ENCODE peak calls at places on chromosomes 2 and 18, in ten cellular contexts. F is AG09309; S is Panc1; L is heart right ventricle; W is IMR-90; O is AG04450; Z is endodermal cell; B is CD8-positive, alpha-beta T cell; Y is colonic mucosa; M is fibroblast of the aortic adventitia. D is an unnamed sample.

GRCh38 chr18:55324166-55324565 is 263.8 kb downstream of the TCF4 start:
- DNase-seq in F (no peak), S (no peak), L (no peak), W (no peak), O (no peak), Z (no peak), B (no peak), Y (no peak), M (no peak), D (no peak)

GRCh38 chr2:199136681-199137080 is 321.1 kb downstream of the SATB2 start:
- DNase-seq in F (peak), S (no peak), L (no peak), W (peak), O (peak), Z (no peak), B (no peak), Y (peak), M (peak), D (peak)

GRCh38 chr2:134198006-134198634 is 55.8 kb upstream of the MGAT5 start:
- DNase-seq in F (no peak), S (no peak), L (no peak), W (no peak), O (no peak), Z (no peak), B (no peak), Y (no peak), M (peak), D (no peak)

GRCh38 chr2:160157861-160158813 is 41.9 kb downstream of the ITGB6 start:
- DNase-seq in F (peak), S (no peak), L (no peak), W (peak), O (no peak), Z (peak), B (no peak), Y (no peak), M (peak), D (peak)

GRCh38 chr2:157056200-157056676 is 201.3 kb upstream of the GALNT5 start:
- DNase-seq in F (peak), S (no peak), L (no peak), W (peak), O (peak), Z (no peak), B (no peak), Y (no peak), M (peak), D (peak)

GRCh38 chr2:217922101-217923006 is 80.4 kb downstream of the TNS1 start:
- DNase-seq in F (no peak), S (no peak), L (no peak), W (peak), O (no peak), Z (peak), B (no peak), Y (no peak), M (no peak), D (no peak)

GRCh38 chr2:160582481-160583161 is 89.0 kb upstream of the RBMS1 start:
- DNase-seq in F (peak), S (no peak), L (no peak), W (peak), O (peak), Z (no peak), B (no peak), Y (no peak), M (peak), D (peak)

GRCh38 chr2:30276455-30276911 is 45.1 kb downstream of the LBH start:
- DNase-seq in F (no peak), S (no peak), L (no peak), W (no peak), O (no peak), Z (peak), B (no peak), Y (peak), M (peak), D (peak)

GRCh38 chr2:19504400-19505198 is 146.2 kb upstream of the OSR1 start:
- DNase-seq in F (no peak), S (no peak), L (no peak), W (no peak), O (no peak), Z (no peak), B (no peak), Y (no peak), M (no peak), D (peak)

GRCh38 chr2:136238552-136239346 is 120.8 kb upstream of the CXCR4 start:
- DNase-seq in F (no peak), S (peak), L (no peak), W (peak), O (no peak), Z (peak), B (peak), Y (no peak), M (peak), D (peak)

GRCh38 chr18:11866329-11866728 is 15.1 kb downstream of the CHMP1B start:
- DNase-seq in F (no peak), S (no peak), L (no peak), W (no peak), O (no peak), Z (peak), B (no peak), Y (no peak), M (no peak), D (no peak)

GRCh38 chr2:206230060-206230890 is 44.2 kb upstream of the ZDBF2 start:
- DNase-seq in F (no peak), S (no peak), L (no peak), W (no peak), O (no peak), Z (peak), B (no peak), Y (no peak), M (peak), D (peak)

GRCh38 chr18:36187138-36187825 is at the start of gene MOCOS:
- DNase-seq in F (no peak), S (no peak), L (peak), W (peak), O (no peak), Z (peak), B (peak), Y (peak), M (peak), D (peak)

GRCh38 chr2:66930499-66931165 is 466.5 kb upstream of the ETAA1 start:
- DNase-seq in F (no peak), S (no peak), L (no peak), W (no peak), O (no peak), Z (no peak), B (no peak), Y (no peak), M (no peak), D (no peak)

GRCh38 chr18:59871711-59872362 is 28.0 kb upstream of the PMAIP1 start:
- DNase-seq in F (no peak), S (no peak), L (no peak), W (no peak), O (no peak), Z (peak), B (no peak), Y (no peak), M (no peak), D (no peak)

GRCh38 chr2:42602937-42603219 is 34.4 kb downstream of the MTA3 start:
- DNase-seq in F (no peak), S (no peak), L (no peak), W (no peak), O (no peak), Z (no peak), B (no peak), Y (no peak), M (no peak), D (no peak)

GRCh38 chr2:204881519-204882111 is 336.3 kb downstream of the PARD3B start:
- DNase-seq in F (no peak), S (no peak), L (no peak), W (no peak), O (no peak), Z (no peak), B (no peak), Y (no peak), M (no peak), D (no peak)

GRCh38 chr2:53913721-53914120 is 54.0 kb upstream of the GPR75 start:
- DNase-seq in F (peak), S (no peak), L (no peak), W (peak), O (no peak), Z (no peak), B (no peak), Y (no peak), M (peak), D (peak)

GRCh38 chr2:107072150-107072940 is 186.4 kb upstream of the ST6GAL2 start:
- DNase-seq in F (no peak), S (no peak), L (no peak), W (no peak), O (no peak), Z (no peak), B (no peak), Y (no peak), M (peak), D (peak)

GRCh38 chr2:232776435-232776834 is at the start of gene KCNJ13:
- DNase-seq in F (no peak), S (no peak), L (no peak), W (peak), O (no peak), Z (peak), B (no peak), Y (no peak), M (no peak), D (peak)

GRCh38 chr2:143684731-143685364 is 555.6 kb downstream of the ARHGAP15 start:
- DNase-seq in F (no peak), S (no peak), L (no peak), W (no peak), O (no peak), Z (no peak), B (no peak), Y (no peak), M (no peak), D (no peak)

GRCh38 chr2:215746507-215747243 is 266.7 kb downstream of the MREG start:
- DNase-seq in F (no peak), S (no peak), L (no peak), W (no peak), O (no peak), Z (no peak), B (no peak), Y (no peak), M (peak), D (no peak)

GRCh38 chr2:193462411-193462810 is 1267.7 kb upstream of the TMEFF2 start:
- DNase-seq in F (peak), S (no peak), L (no peak), W (no peak), O (no peak), Z (no peak), B (no peak), Y (no peak), M (no peak), D (no peak)

GRCh38 chr2:53848062-53848461 is 11.7 kb downstream of the GPR75 start:
- DNase-seq in F (no peak), S (no peak), L (no peak), W (no peak), O (no peak), Z (no peak), B (no peak), Y (no peak), M (no peak), D (no peak)

GRCh38 chr2:66509326-66509811 is 74.4 kb downstream of the MEIS1 start:
- DNase-seq in F (no peak), S (no peak), L (no peak), W (peak), O (no peak), Z (no peak), B (no peak), Y (no peak), M (peak), D (no peak)

GRCh38 chr2:63614983-63615945 is 26.5 kb downstream of the MDH1 start:
- DNase-seq in F (peak), S (no peak), L (no peak), W (peak), O (no peak), Z (peak), B (no peak), Y (no peak), M (peak), D (peak)

GRCh38 chr2:38233231-38233983 is 143.7 kb downstream of the ATL2 start:
- DNase-seq in F (peak), S (no peak), L (peak), W (peak), O (no peak), Z (no peak), B (no peak), Y (no peak), M (peak), D (no peak)

DNA sequence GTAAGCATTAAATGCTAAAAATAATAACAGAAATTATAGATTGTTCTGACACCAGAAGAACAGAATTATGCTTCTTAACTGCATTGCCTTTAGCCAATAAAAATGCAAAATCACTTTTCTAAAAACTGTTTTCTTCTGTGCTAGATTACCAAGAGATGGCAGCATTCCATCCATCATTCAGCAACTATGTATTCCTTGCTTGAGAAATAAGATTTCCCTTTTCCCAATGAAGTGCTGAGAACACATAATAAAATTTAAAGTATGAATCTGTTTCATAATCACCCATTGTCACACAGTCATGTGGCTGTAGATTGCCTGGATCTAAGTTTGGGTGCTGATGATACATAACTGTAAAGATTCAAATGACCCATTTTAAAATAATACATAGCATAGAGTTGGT is 504.2 kb downstream of the TDRD15 start:
- DNase-seq in F (no peak), S (no peak), L (no peak), W (peak), O (no peak), Z (no peak), B (no peak), Y (no peak), M (no peak), D (peak)
- TF ChIP-seq CTCF in F (no peak), S (no peak), L (no peak), W (peak), O (no peak), Z (no peak), B (no peak), Y (no peak), M (no peak), D (no peak)

DNA sequence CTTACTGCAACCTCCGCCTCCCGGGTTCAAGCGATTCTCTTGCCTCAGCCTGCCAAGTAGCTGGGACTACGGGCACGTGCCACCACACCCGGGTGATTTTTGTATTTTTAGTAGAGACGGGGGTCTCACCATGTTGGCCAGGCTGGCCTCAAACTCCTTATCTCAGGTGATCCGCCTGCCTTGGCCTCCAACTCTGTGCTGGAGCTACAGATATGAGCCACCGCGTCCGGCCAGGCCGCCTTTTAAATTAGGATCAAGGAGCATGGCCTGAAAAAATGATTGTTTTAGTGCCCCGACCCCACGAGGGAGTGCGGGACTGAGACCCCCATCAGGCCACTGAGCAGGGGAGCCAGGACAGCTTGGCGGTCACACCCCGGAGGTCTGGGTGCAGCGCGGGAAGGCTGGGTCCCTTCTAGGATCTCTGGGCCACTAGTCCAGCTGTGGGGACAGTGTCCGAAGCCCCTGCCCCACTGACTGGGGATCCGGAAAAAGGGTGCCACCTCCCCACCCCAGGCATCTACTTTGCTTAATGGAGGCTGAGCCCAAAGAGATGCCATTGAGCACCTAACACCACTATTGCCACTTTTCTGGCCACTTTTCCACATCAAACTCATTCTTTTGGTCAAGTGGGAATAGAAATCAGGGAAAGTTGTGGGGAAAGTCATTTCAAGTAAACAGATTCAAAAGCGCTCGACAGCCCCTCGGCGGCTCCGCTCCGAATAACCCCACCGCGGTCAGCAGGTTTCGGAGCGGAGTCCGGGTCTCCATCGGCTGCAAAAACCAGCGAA is 19.7 kb upstream of the DNMT3A start:
- DNase-seq in F (no peak), S (no peak), L (no peak), W (no peak), O (no peak), Z (no peak), B (no peak), Y (no peak), M (no peak), D (no peak)
- H3K4me3 ChIP-seq in F (peak), S (peak), L (peak), W (peak), O (peak), Z (no peak), B (peak), Y (peak), M (peak), D (peak)

GRCh38 chr2:16279201-16279570 is 338.8 kb downstream of the MYCN start:
- DNase-seq in F (no peak), S (no peak), L (no peak), W (no peak), O (no peak), Z (no peak), B (no peak), Y (no peak), M (no peak), D (no peak)

GRCh38 chr2:16278421-16279200 is 338.3 kb downstream of the MYCN start:
- DNase-seq in F (no peak), S (no peak), L (no peak), W (no peak), O (no peak), Z (no peak), B (no peak), Y (no peak), M (no peak), D (no peak)

GRCh38 chr2:16280081-16280480 is 339.7 kb downstream of the MYCN start:
- DNase-seq in F (no peak), S (no peak), L (no peak), W (no peak), O (no peak), Z (no peak), B (no peak), Y (no peak), M (no peak), D (no peak)

GRCh38 chr2:16281451-16282330 is 341.3 kb downstream of the MYCN start:
- DNase-seq in F (no peak), S (no peak), L (peak), W (no peak), O (no peak), Z (peak), B (no peak), Y (no peak), M (no peak), D (peak)

GRCh38 chr2:16279641-16280040 is 339.3 kb downstream of the MYCN start:
- DNase-seq in F (no peak), S (no peak), L (no peak), W (no peak), O (no peak), Z (no peak), B (no peak), Y (no peak), M (no peak), D (no peak)
- TF ChIP-seq CTCF in F (no peak), S (no peak), L (no peak), W (no peak), O (no peak), Z (no peak), B (no peak), Y (no peak), M (no peak), D (no peak)

DNA sequence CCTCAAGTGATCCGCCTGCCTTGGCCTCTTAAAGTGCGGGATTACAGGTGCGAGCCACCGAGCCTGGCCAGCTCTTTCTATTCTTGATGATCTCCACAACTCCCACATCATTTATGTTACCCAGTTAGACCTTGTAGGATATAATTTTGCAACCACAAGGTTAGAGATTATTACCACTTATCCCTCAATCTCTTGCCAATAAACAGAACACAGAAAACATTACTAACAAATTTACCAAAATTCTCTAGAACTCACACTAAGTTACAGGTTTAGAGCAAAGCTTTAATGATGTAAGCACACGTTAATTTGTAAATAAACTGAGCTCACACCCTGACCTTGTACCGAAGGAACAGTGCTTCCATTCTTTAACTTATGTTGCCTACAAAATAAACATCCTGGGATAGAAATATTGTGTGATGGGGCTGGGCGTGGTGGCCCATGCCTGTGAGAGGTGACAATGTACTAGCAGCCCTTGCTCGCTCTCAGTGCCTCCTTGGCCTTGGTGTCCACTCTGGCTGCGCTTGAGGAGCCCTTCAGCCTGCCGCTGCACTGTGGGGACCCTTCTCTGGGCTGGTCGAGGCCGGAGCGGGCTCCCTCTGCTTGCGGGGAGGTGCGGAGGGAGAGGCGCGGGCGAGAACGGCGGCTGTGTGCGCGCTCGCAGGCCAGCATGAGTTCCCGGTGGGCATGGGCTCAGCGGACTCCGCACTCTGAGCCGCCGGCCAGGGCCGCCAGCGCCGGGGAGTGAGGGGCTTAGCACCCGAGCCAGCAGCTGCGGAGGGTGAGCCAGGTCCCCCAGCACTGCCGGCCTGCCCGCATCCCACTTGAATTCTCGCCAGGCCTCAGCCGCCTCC is 42.1 kb upstream of the ITSN2 start:
- DNase-seq in F (no peak), S (no peak), L (no peak), W (no peak), O (no peak), Z (no peak), B (no peak), Y (no peak), M (no peak), D (no peak)
- H3K4me3 ChIP-seq in F (no peak), S (peak), L (no peak), W (peak), O (peak), Z (no peak), B (no peak), Y (peak), M (peak), D (peak)

DNA sequence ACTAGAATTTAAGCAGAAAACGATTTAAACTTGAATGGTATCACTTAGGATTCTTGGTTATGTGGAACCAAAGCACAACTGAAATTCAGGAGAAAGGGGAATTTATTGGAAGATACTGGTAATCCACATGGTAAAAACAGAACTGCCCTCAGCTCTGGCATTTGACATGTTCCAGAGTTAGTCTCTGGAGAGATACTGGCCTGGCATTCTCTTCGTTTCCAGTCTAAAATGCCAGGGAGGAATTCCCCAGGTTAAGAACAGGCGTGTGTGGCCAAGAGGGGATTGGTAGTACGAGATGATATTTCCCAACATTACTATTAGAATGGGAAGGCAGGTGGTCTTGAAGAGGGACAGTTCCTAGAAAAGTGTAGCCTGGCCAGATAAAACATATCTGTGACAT is 68.5 kb upstream of the TXNDC2 start:
- DNase-seq in F (no peak), S (no peak), L (no peak), W (no peak), O (no peak), Z (no peak), B (no peak), Y (no peak), M (no peak), D (no peak)
- TF ChIP-seq CTCF in F (no peak), S (no peak), L (no peak), W (no peak), O (no peak), Z (no peak), B (no peak), Y (no peak), M (no peak), D (no peak)

D was measured in fibroblast of villous mesenchyme.